ENCODE peak calls at places on chromosome 22, in six cellular contexts. C is DMS53; N is stimulated activated CD8-positive, alpha-beta memory T cell treated with anti-CD3 and anti-CD28 coated beads, Interleukin-7, amount 100 ng/mL, for 1 hour; T is lung; U is H1; V is foreskin fibroblast. R is an unnamed sample.

GRCh38 chr22:42959472-42960145 is 55.3 kb downstream of the PACSIN2 start:
- DNase-seq in C (peak), N (no peak), T (peak), U (no peak), V (no peak), R (peak)

GRCh38 chr22:49282596-49282995 is 545.1 kb downstream of the BRD1 start:
- DNase-seq in C (no peak), N (no peak), T (no peak), U (no peak), V (no peak), R (no peak)

GRCh38 chr22:37381489-37381888 is 45.8 kb downstream of the ELFN2 start:
- DNase-seq in C (no peak), N (no peak), T (no peak), U (no peak), V (peak), R (no peak)

GRCh38 chr22:43855431-43855830 is 6.9 kb downstream of the SULT4A1 start:
- DNase-seq in C (no peak), N (no peak), T (no peak), U (no peak), V (no peak), R (no peak)

GRCh38 chr22:24090581-24090980 is 79.5 kb downstream of the CABIN1 start:
- DNase-seq in C (no peak), N (no peak), T (no peak), U (no peak), V (no peak), R (peak)

GRCh38 chr22:36865346-36865745 is 4.5 kb downstream of the NCF4 start:
- DNase-seq in C (no peak), N (no peak), T (no peak), U (no peak), V (no peak), R (peak)

GRCh38 chr22:39527481-39527961 is 5.0 kb downstream of the RPS19BP1 start:
- DNase-seq in C (peak), N (no peak), T (no peak), U (no peak), V (no peak), R (no peak)

GRCh38 chr22:43481528-43482309 is 69.9 kb downstream of the MPPED1 start:
- DNase-seq in C (peak), N (no peak), T (no peak), U (no peak), V (no peak), R (no peak)

GRCh38 chr22:50739279-50739691 is 1.3 kb downstream of the ACR start:
- DNase-seq in C (no peak), N (no peak), T (peak), U (no peak), V (no peak), R (peak)

GRCh38 chr22:20804650-20805049 is 30.7 kb downstream of the SERPIND1 start:
- DNase-seq in C (no peak), N (no peak), T (no peak), U (no peak), V (no peak), R (no peak)

GRCh38 chr22:40043086-40043485 is 48.3 kb downstream of the FAM83F start:
- DNase-seq in C (peak), N (no peak), T (peak), U (no peak), V (no peak), R (no peak)

GRCh38 chr22:33047744-33048143 is 10.4 kb downstream of the SYN3 start:
- DNase-seq in C (no peak), N (no peak), T (no peak), U (no peak), V (no peak), R (no peak)

GRCh38 chr22:33597274-33597985 is 322.8 kb downstream of the LARGE1 start:
- DNase-seq in C (no peak), N (no peak), T (no peak), U (no peak), V (no peak), R (peak)